ENCODE peak calls at places on chromosomes 16 and 17, in nine cellular contexts. W, A, M, J, L, C, Z, T and Q are unnamed samples.

GRCh38 chr17:80832266-80832676 is 159.4 kb upstream of the CHMP6 start:
- DNase-seq in W (no peak), A (no peak), M (peak), J (peak), L (peak), C (peak), Z (peak), T (no peak), Q (peak)

GRCh38 chr17:73179878-73180277 is 13.0 kb upstream of the COG1 start:
- DNase-seq in W (no peak), A (no peak), M (no peak), J (no peak), L (no peak), C (no peak), Z (no peak), T (no peak), Q (no peak)

GRCh38 chr17:8518346-8518745 is 82.7 kb downstream of the NDEL1 start:
- DNase-seq in W (no peak), A (no peak), M (no peak), J (no peak), L (no peak), C (no peak), Z (no peak), T (no peak), Q (no peak)

GRCh38 chr17:73820686-73821448 is 176.6 kb upstream of the SDK2 start:
- DNase-seq in W (no peak), A (no peak), M (peak), J (peak), L (no peak), C (no peak), Z (no peak), T (no peak), Q (peak)

GRCh38 chr17:66779186-66779585 is 55.7 kb upstream of the CACNG5 start:
- DNase-seq in W (no peak), A (no peak), M (no peak), J (no peak), L (no peak), C (no peak), Z (no peak), T (no peak), Q (peak)

GRCh38 chr16:56625140-56625942 is at the start of gene MT1E:
- DNase-seq in W (no peak), A (no peak), M (peak), J (peak), L (no peak), C (no peak), Z (peak), T (no peak), Q (no peak)

GRCh38 chr16:2039286-2040030 is 8.2 kb downstream of the NTHL1 start:
- DNase-seq in W (no peak), A (no peak), M (peak), J (peak), L (peak), C (no peak), Z (peak), T (no peak), Q (peak)

GRCh38 chr17:5047446-5047845 is 12.2 kb upstream of the SLC52A1 start:
- DNase-seq in W (no peak), A (no peak), M (no peak), J (no peak), L (no peak), C (no peak), Z (no peak), T (no peak), Q (no peak)

GRCh38 chr17:63681530-63681929 is 18.4 kb downstream of the LIMD2 start:
- DNase-seq in W (no peak), A (no peak), M (no peak), J (no peak), L (no peak), C (no peak), Z (no peak), T (no peak), Q (no peak)

GRCh38 chr16:89693289-89693731 is 6.8 kb downstream of the CDK10 start:
- DNase-seq in W (no peak), A (no peak), M (no peak), J (no peak), L (no peak), C (no peak), Z (no peak), T (no peak), Q (no peak)

GRCh38 chr16:82583415-82583814 is 43.4 kb upstream of the CDH13 start:
- DNase-seq in W (no peak), A (no peak), M (no peak), J (no peak), L (no peak), C (no peak), Z (no peak), T (no peak), Q (no peak)

GRCh38 chr16:17578921-17579876 is 108.4 kb upstream of the XYLT1 start:
- DNase-seq in W (no peak), A (peak), M (peak), J (peak), L (peak), C (no peak), Z (peak), T (peak), Q (peak)

GRCh38 chr16:25692307-25692706 is 548 bp downstream of the HS3ST4 start:
- DNase-seq in W (no peak), A (no peak), M (peak), J (no peak), L (no peak), C (no peak), Z (no peak), T (no peak), Q (no peak)

GRCh38 chr17:76561799-76562268 is 22.0 kb downstream of the PRCD start:
- DNase-seq in W (no peak), A (no peak), M (no peak), J (no peak), L (no peak), C (no peak), Z (peak), T (no peak), Q (no peak)

GRCh38 chr16:5333991-5334390 is 236.4 kb upstream of the EEF2KMT start:
- DNase-seq in W (no peak), A (no peak), M (no peak), J (no peak), L (no peak), C (no peak), Z (no peak), T (no peak), Q (no peak)

GRCh38 chr17:82524540-82524939 is 5.0 kb downstream of the FOXK2 start:
- DNase-seq in W (no peak), A (no peak), M (peak), J (no peak), L (no peak), C (no peak), Z (no peak), T (no peak), Q (no peak)

GRCh38 chr17:80047176-80047575 is 10.7 kb downstream of the CCDC40 start:
- DNase-seq in W (no peak), A (no peak), M (no peak), J (no peak), L (no peak), C (no peak), Z (no peak), T (no peak), Q (no peak)

GRCh38 chr16:74320707-74321106 is 24.1 kb downstream of the PSMD7 start:
- DNase-seq in W (no peak), A (no peak), M (peak), J (no peak), L (no peak), C (no peak), Z (no peak), T (no peak), Q (peak)

GRCh38 chr16:68792465-68793324 is 50.6 kb upstream of the TANGO6 start:
- DNase-seq in W (no peak), A (no peak), M (peak), J (peak), L (peak), C (no peak), Z (peak), T (no peak), Q (no peak)